ENCODE peak calls at places on chromosome 14, in eight cellular contexts. U, N, Y, K, X, A, F and B are unnamed samples. For H3K4me1, the result is how much of the 10 kb centered on the place peaks cover.

GRCh38 chr14:54312166-54312801 is 84.5 kb upstream of the CDKN3 start:
- DNase-seq in U (peak), K (no peak), F (no peak), X (peak), N (no peak), A (peak), Y (peak), B (peak)

GRCh38 chr14:94314890-94315289 is 8.2 kb downstream of the SERPINA6 start:
- DNase-seq in K (no peak), N (no peak), U (no peak), A (no peak), X (no peak), Y (no peak), F (no peak), B (no peak)

GRCh38 chr14:69921052-69921451 is 41.8 kb downstream of the SMOC1 start:
- DNase-seq in K (no peak), F (no peak), Y (no peak), N (no peak), A (no peak), U (no peak), X (no peak), B (no peak)

GRCh38 chr14:93219103-93219726 is 12.2 kb downstream of the UBR7 start:
- DNase-seq in K (peak), F (no peak), A (peak), U (no peak), Y (no peak), X (peak), N (peak), B (peak)

GRCh38 chr14:100677925-100678765 is 48.5 kb upstream of the DLK1 start:
- DNase-seq in X (no peak), Y (no peak), F (peak), N (peak), K (peak), A (no peak), U (peak), B (peak)

GRCh38 chr14:77543637-77544334 is 45.2 kb upstream of the ISM2 start:
- DNase-seq in Y (no peak), N (no peak), U (no peak), A (no peak), F (no peak), X (no peak), K (no peak), B (no peak)

GRCh38 chr14:81166126-81166525 is 54.6 kb downstream of the GTF2A1 start:
- DNase-seq in K (no peak), F (no peak), A (no peak), X (no peak), U (no peak), N (no peak), Y (no peak), B (no peak)

GRCh38 chr14:64992328-64992885 is 5.7 kb downstream of the FNTB start:
- DNase-seq in N (no peak), U (no peak), A (no peak), K (no peak), Y (no peak), F (no peak), X (no peak), B (no peak)

GRCh38 chr14:100786820-100787219 is 39.1 kb upstream of the MEG3 start:
- DNase-seq in Y (no peak), A (no peak), K (no peak), X (no peak), N (no peak), F (no peak), U (no peak), B (no peak)

GRCh38 chr14:80587096-80587724 is 354.3 kb downstream of the CEP128 start:
- DNase-seq in K (no peak), U (no peak), A (peak), N (no peak), X (peak), F (no peak), Y (no peak), B (peak)

GRCh38 chr14:36519431-36520321 is at the start of gene NKX2-1:
- DNase-seq in K (no peak), F (no peak), X (peak), U (no peak), N (no peak), Y (peak), A (peak), B (no peak)

GRCh38 chr14:75067212-75067611 is 2.2 kb upstream of the ZC2HC1C start:
- DNase-seq in A (no peak), K (no peak), N (no peak), U (no peak), Y (no peak), F (no peak), X (no peak), B (no peak)

GRCh38 chr14:102699416-102700110 is 77.7 kb upstream of the TRAF3 start:
- DNase-seq in A (no peak), X (no peak), K (no peak), F (no peak), N (no peak), Y (no peak), U (no peak), B (no peak)

GRCh38 chr14:90201344-90201743 is 55.0 kb upstream of the PSMC1 start:
- DNase-seq in X (peak), N (no peak), K (no peak), Y (no peak), A (no peak), U (no peak), F (no peak), B (no peak)

GRCh38 chr14:53062856-53063255 is 90.3 kb downstream of the DDHD1 start:
- DNase-seq in F (no peak), X (no peak), Y (no peak), A (no peak), U (no peak), N (no peak), K (no peak), B (peak)

GRCh38 chr14:63605041-63605532 is 36.6 kb downstream of the WDR89 start:
- DNase-seq in U (no peak), F (no peak), N (no peak), Y (no peak), A (no peak), X (no peak), K (no peak), B (no peak)

GRCh38 chr14:103846569-103847438 is 571 bp downstream of the PPP1R13B start:
- DNase-seq in K (peak), F (peak), A (no peak), N (peak), X (peak), Y (peak), U (peak), B (no peak)

GRCh38 chr14:103848720-103849077 is 1.3 kb upstream of the PPP1R13B start:
- DNase-seq in X (no peak), Y (no peak), U (no peak), A (no peak), F (no peak), K (no peak), N (peak), B (no peak)

GRCh38 chr14:103846008-103846568 is 1.3 kb downstream of the PPP1R13B start:
- DNase-seq in U (no peak), Y (no peak), A (no peak), N (no peak), K (no peak), F (no peak), X (no peak), B (no peak)

GRCh38 chr14:103847954-103848719 is 762 bp upstream of the PPP1R13B start:
- DNase-seq in Y (peak), A (no peak), F (no peak), U (peak), N (peak), K (peak), X (no peak), B (no peak)

DNA sequence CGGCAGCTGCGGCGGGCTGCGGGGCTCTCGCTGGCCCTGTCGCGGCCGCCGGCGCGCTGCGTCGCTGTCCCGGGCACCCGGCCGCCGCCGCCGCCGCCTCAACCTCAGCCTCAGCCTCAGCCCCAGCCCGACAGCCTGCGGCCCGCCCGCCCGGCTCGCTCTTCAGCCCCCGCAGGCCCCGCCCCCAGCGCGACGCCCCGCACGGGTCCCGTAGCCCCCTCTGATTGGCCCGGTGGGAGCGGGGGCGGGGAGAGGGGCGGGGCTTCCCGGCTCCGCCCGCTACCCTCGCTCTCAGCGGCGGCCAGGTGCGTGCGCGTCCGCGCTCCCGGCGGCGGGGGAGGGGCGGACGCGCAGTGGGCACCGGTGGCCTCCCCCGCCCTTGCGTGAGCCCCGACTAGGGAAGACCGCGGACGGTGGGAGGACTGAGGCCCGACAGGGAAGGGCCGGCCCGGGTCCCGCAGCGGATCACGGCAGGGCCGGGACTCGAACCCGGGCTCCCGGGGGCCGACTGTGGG is at the start of gene PPP1R13B:
- DNase-seq in X (peak), F (peak), N (peak), U (peak), K (peak), A (peak), Y (peak), B (peak)
- H3K27ac ChIP-seq in X (no peak), F (peak), N (peak), U (peak), K (no peak), A (peak), Y (no peak), B (peak)

GRCh38 chr14:24314377-24315193 is 3.3 kb downstream of the LTB4R start:
- DNase-seq in F (no peak), K (no peak), N (no peak), X (no peak), Y (no peak), A (no peak), U (no peak), B (no peak)

GRCh38 chr14:24315807-24316596 is 4.7 kb downstream of the LTB4R start:
- DNase-seq in A (no peak), K (peak), Y (peak), U (peak), F (peak), N (peak), X (peak), B (no peak)

GRCh38 chr14:24316597-24316950 is 5.3 kb downstream of the LTB4R start:
- DNase-seq in X (no peak), Y (no peak), F (no peak), K (peak), N (no peak), A (no peak), U (no peak), B (no peak)

GRCh38 chr14:24313912-24314311 is 2.6 kb downstream of the LTB4R start:
- DNase-seq in F (no peak), Y (no peak), A (no peak), X (no peak), K (no peak), U (no peak), N (no peak), B (no peak)

DNA sequence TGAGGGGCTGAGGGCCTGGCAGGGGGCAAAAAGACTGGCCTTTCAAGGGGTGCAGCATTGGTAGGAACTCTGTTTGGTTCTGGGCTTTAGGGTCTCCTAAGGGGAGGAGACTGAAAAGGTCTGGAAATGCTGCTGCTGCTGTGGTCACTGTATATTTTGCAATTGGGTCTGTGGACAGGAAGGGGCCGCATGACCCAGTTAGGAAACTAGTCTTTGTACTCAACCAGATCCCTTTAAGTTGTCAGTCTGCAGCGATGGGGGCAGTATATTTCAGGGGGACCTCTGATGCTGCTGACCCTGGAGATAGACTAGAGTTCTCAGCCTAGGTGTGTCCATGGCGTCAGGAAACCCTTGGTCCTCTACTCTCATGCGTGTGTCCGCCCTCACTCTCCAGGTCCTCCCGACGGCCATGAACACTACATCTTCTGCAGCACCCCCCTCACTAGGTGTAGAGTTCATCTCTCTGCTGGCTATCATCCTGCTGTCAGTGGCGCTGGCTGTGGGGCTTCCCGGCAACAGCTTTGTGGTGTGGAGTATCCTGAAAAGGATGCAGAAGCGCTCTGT is 4.0 kb downstream of the LTB4R start:
- DNase-seq in F (no peak), N (no peak), Y (no peak), U (no peak), A (no peak), K (no peak), X (no peak), B (no peak)
- H3K4me1 ChIP-seq in F (half or more), N (half or more), Y (under half), U (under half), A (under half), K (under half), X (under half), B (under half)

GRCh38 chr14:71550367-71550766 is 381.9 kb upstream of the RGS6 start:
- DNase-seq in K (no peak), N (no peak), U (no peak), Y (no peak), A (no peak), F (no peak), X (no peak), B (no peak)
- H3K27ac ChIP-seq in K (no peak), N (no peak), U (no peak), Y (no peak), A (no peak), F (no peak), X (no peak), B (no peak)

DNA sequence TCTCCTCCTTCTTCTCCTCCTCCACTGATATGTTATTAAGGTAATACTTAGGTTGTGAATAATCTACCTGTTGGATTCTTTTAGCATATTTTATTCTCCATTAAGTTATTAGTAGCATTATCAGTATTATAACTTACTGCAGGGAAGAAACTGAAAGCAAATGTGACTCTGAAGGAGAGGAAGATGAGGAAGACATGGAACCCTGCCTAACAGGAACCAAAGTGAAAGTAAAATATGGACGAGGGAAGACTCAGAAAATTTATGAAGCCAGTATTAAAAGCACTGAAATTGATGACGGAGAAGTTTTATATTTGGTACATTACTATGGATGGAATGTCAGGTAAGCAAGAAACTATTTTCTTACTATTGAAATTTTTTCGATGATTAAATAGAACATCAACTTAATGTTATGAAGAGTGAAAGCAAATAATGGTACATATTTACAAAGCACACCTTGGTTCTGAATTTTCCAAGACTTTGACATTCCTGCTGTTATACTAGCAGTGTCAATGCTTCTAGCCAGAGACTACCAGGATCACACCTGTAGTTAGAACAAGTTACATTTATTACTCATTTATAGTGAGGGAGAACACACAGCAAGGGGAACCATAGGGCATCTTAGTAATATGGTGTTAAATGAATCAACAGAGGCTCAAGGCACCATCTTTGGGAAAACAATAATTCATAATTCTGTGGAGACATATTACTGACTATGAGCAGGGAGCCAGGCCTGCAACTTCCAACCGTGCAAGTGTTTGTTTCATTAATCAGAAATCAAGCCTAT is 42.0 kb upstream of the TOMM20L start:
- DNase-seq in K (no peak), F (no peak), X (no peak), U (no peak), N (no peak), Y (no peak), A (no peak), B (no peak)
- H3K4me1 ChIP-seq in K (under half), F (under half), X (under half), U (under half), N (under half), Y (under half), A (under half), B (under half)

DNA sequence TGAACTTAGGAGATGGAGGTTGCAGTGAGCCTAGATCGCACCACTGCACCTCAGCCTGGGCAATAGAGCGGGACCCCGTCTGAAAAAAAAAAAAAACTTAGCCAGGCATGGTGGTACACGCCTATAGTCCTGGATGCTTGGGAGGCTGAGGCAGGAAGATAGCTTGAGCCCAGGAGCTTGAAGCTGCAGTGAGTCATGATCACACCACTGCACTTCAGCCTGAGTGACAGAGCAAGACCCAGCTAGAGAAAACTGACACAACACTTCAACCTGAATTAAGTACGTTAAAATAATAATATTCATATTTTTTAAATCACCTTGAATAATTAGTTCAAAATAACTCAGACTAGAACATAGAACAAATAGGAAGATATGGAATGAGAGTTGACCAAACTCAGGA is 5.7 kb upstream of the CATSPERB start:
- DNase-seq in Y (no peak), X (no peak), K (peak), N (no peak), U (no peak), F (no peak), A (no peak), B (no peak)
- H3K27ac ChIP-seq in Y (no peak), X (no peak), K (no peak), N (no peak), U (no peak), F (no peak), A (no peak), B (no peak)

GRCh38 chr14:32470161-32470705 is 141.1 kb downstream of the AKAP6 start:
- DNase-seq in N (no peak), A (no peak), F (no peak), U (no peak), X (no peak), Y (no peak), K (no peak), B (no peak)

GRCh38 chr14:32472512-32473472 is 143.7 kb downstream of the AKAP6 start:
- DNase-seq in Y (no peak), N (peak), X (peak), K (no peak), F (peak), U (peak), A (peak), B (peak)

GRCh38 chr14:32471183-32471582 is 142.1 kb downstream of the AKAP6 start:
- DNase-seq in N (no peak), X (no peak), K (no peak), U (no peak), A (no peak), Y (no peak), F (no peak), B (no peak)

GRCh38 chr14:32473476-32473875 is 144.4 kb downstream of the AKAP6 start:
- DNase-seq in K (no peak), F (peak), U (peak), A (peak), X (peak), Y (no peak), N (peak), B (no peak)

DNA sequence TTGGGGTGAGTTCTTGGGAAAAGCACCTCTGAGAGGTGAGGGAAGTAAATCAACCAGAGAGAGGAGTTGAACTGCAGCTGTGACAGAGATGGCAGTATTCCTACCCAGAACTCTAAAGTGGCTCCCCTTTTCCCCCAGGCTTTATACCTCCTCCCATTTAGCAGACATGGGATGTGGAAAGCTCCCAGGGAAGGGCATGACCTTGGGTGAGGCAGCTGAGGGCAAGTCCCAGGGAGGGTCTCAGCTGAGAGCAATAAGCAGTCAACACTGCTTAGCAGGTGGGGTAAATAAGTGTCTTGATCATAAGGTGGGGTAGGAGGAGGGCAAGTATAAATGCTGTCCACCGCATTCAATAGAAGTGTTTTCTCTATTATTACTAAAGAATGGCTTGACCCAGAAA is 143.0 kb downstream of the AKAP6 start:
- DNase-seq in Y (no peak), F (no peak), X (peak), U (no peak), K (no peak), A (no peak), N (no peak), B (no peak)
- H3K4me1 ChIP-seq in Y (under half), F (half or more), X (under half), U (half or more), K (under half), A (under half), N (half or more), B (under half)